ENCODE peak calls at places on chromosomes 3 and 15, in four cellular contexts. One of them, this sample, is unnamed.

GRCh38 chr15:31323627-31324026 is 3.0 kb upstream of the KLF13 start:
- DNase-seq in pancreas: no peak
- DNase-seq in foreskin fibroblast: no peak
- DNase-seq in substantia nigra: no peak
- DNase-seq in this sample: no peak

GRCh38 chr15:51311510-51311909 is 26.9 kb downstream of the CYP19A1 start:
- DNase-seq in substantia nigra: no peak
- DNase-seq in pancreas: no peak
- DNase-seq in foreskin fibroblast: no peak
- DNase-seq in this sample: no peak

GRCh38 chr3:23202203-23202920 is 765 bp upstream of the UBE2E2 start:
- DNase-seq in substantia nigra: peak
- DNase-seq in pancreas: peak
- DNase-seq in foreskin fibroblast: peak
- DNase-seq in this sample: peak

GRCh38 chr3:178446054-178446453 is 90.2 kb upstream of the KCNMB2 start:
- DNase-seq in pancreas: no peak
- DNase-seq in substantia nigra: no peak
- DNase-seq in foreskin fibroblast: no peak
- DNase-seq in this sample: no peak

GRCh38 chr3:20857636-20858035 is 671.6 kb upstream of the SGO1 start:
- DNase-seq in foreskin fibroblast: no peak
- DNase-seq in substantia nigra: no peak
- DNase-seq in pancreas: no peak
- DNase-seq in this sample: no peak

GRCh38 chr15:74709011-74709410 is 13.2 kb upstream of the EDC3 start:
- DNase-seq in pancreas: no peak
- DNase-seq in foreskin fibroblast: no peak
- DNase-seq in substantia nigra: no peak
- DNase-seq in this sample: no peak

GRCh38 chr3:52004158-52004787 is 8.6 kb upstream of the RPL29 start:
- DNase-seq in substantia nigra: peak
- DNase-seq in foreskin fibroblast: peak
- DNase-seq in pancreas: no peak
- DNase-seq in this sample: no peak

GRCh38 chr3:120102674-120103073 is 8.4 kb upstream of the GSK3B start:
- DNase-seq in substantia nigra: no peak
- DNase-seq in pancreas: no peak
- DNase-seq in foreskin fibroblast: no peak
- DNase-seq in this sample: no peak

GRCh38 chr3:66456711-66457173 is 44.1 kb downstream of the LRIG1 start:
- DNase-seq in foreskin fibroblast: no peak
- DNase-seq in substantia nigra: peak
- DNase-seq in pancreas: no peak
- DNase-seq in this sample: no peak

GRCh38 chr3:133963657-133964396 is 65.9 kb downstream of the SLCO2A1 start:
- DNase-seq in pancreas: no peak
- DNase-seq in foreskin fibroblast: no peak
- DNase-seq in substantia nigra: no peak
- DNase-seq in this sample: no peak

GRCh38 chr3:72437666-72438065 is 410.6 kb downstream of the SHQ1 start:
- DNase-seq in substantia nigra: no peak
- DNase-seq in pancreas: no peak
- DNase-seq in foreskin fibroblast: no peak
- DNase-seq in this sample: no peak

GRCh38 chr15:51878446-51879386 is 49.3 kb downstream of the TMOD3 start:
- DNase-seq in foreskin fibroblast: peak
- DNase-seq in substantia nigra: no peak
- DNase-seq in pancreas: no peak
- DNase-seq in this sample: no peak

GRCh38 chr3:127701281-127701792 is 28.6 kb downstream of the ABTB1 start:
- DNase-seq in foreskin fibroblast: no peak
- DNase-seq in pancreas: peak
- DNase-seq in substantia nigra: no peak
- DNase-seq in this sample: no peak

GRCh38 chr3:33926998-33927605 is 128.7 kb downstream of the PDCD6IP start:
- DNase-seq in pancreas: no peak
- DNase-seq in foreskin fibroblast: no peak
- DNase-seq in substantia nigra: no peak
- DNase-seq in this sample: no peak

GRCh38 chr3:31041161-31041978 is 146.9 kb upstream of the GADL1 start:
- DNase-seq in pancreas: no peak
- DNase-seq in foreskin fibroblast: peak
- DNase-seq in substantia nigra: no peak
- DNase-seq in this sample: no peak

GRCh38 chr3:74054566-74054965 is 429.8 kb upstream of the PDZRN3 start:
- DNase-seq in pancreas: no peak
- DNase-seq in foreskin fibroblast: no peak
- DNase-seq in substantia nigra: no peak
- DNase-seq in this sample: no peak

GRCh38 chr3:96813134-96813819 is 1.1 kb upstream of the EPHA6 start:
- DNase-seq in pancreas: peak
- DNase-seq in substantia nigra: no peak
- DNase-seq in foreskin fibroblast: peak
- DNase-seq in this sample: peak

GRCh38 chr15:101100593-101101442 is 151.0 kb downstream of the CHSY1 start:
- DNase-seq in foreskin fibroblast: no peak
- DNase-seq in substantia nigra: no peak
- DNase-seq in pancreas: peak
- DNase-seq in this sample: no peak

GRCh38 chr3:163159306-163159705 is 1662.7 kb downstream of the OTOL1 start:
- DNase-seq in substantia nigra: no peak
- DNase-seq in pancreas: no peak
- DNase-seq in foreskin fibroblast: no peak
- DNase-seq in this sample: no peak

GRCh38 chr3:55965776-55966175 is 478.7 kb upstream of the WNT5A start:
- DNase-seq in foreskin fibroblast: no peak
- DNase-seq in substantia nigra: no peak
- DNase-seq in pancreas: no peak
- DNase-seq in this sample: no peak

GRCh38 chr3:13607821-13608620 is 59.1 kb downstream of the FBLN2 start:
- DNase-seq in foreskin fibroblast: no peak
- DNase-seq in pancreas: no peak
- DNase-seq in substantia nigra: no peak
- DNase-seq in this sample: no peak

GRCh38 chr3:72907851-72908620 is 20.2 kb downstream of the GXYLT2 start:
- DNase-seq in pancreas: no peak
- DNase-seq in substantia nigra: no peak
- DNase-seq in foreskin fibroblast: peak
- DNase-seq in this sample: no peak

GRCh38 chr15:49137861-49138260 is 17.5 kb downstream of the COPS2 start:
- DNase-seq in substantia nigra: no peak
- DNase-seq in pancreas: no peak
- DNase-seq in foreskin fibroblast: no peak
- DNase-seq in this sample: no peak

GRCh38 chr15:81155375-81156218 is 21.5 kb downstream of the CFAP161 start:
- DNase-seq in foreskin fibroblast: peak
- DNase-seq in substantia nigra: no peak
- DNase-seq in pancreas: no peak
- DNase-seq in this sample: peak

GRCh38 chr3:52615178-52615577 is 70.5 kb downstream of the PBRM1 start:
- DNase-seq in pancreas: no peak
- DNase-seq in substantia nigra: no peak
- DNase-seq in foreskin fibroblast: peak
- DNase-seq in this sample: no peak

GRCh38 chr3:139491966-139492365 is 15.7 kb upstream of the RBP2 start:
- DNase-seq in foreskin fibroblast: no peak
- DNase-seq in substantia nigra: no peak
- DNase-seq in pancreas: no peak
- DNase-seq in this sample: no peak

GRCh38 chr15:43469867-43470266 is 23.1 kb downstream of the TP53BP1 start:
- DNase-seq in foreskin fibroblast: no peak
- DNase-seq in pancreas: no peak
- DNase-seq in substantia nigra: no peak
- DNase-seq in this sample: no peak

GRCh38 chr3:135539351-135539750 is 426.2 kb upstream of the PPP2R3A start:
- DNase-seq in foreskin fibroblast: no peak
- DNase-seq in pancreas: no peak
- DNase-seq in substantia nigra: no peak
- DNase-seq in this sample: no peak

GRCh38 chr3:121601212-121601812 is 8.1 kb downstream of the FBXO40 start:
- DNase-seq in substantia nigra: no peak
- DNase-seq in foreskin fibroblast: no peak
- DNase-seq in pancreas: no peak
- DNase-seq in this sample: no peak

This sample was measured in ureter.